ENCODE peak calls at places on chromosomes 3 and 15, in five cellular contexts. One of them, this sample, is unnamed.

GRCh38 chr3:176867681-176868663 is 329.3 kb downstream of the TBL1XR1 start:
- DNase-seq in tibial nerve: no peak
- DNase-seq in adrenal gland: no peak
- DNase-seq in lower lobe of right lung: peak; percentile 52
- DNase-seq in neural progenitor cell: no peak
- DNase-seq in this sample: no peak

GRCh38 chr15:40471105-40471777 is 457 bp downstream of the CHST14 start:
- DNase-seq in adrenal gland: peak; percentile 40
- DNase-seq in tibial nerve: peak; percentile 12
- DNase-seq in lower lobe of right lung: no peak
- DNase-seq in neural progenitor cell: peak; percentile 74
- DNase-seq in this sample: no peak

GRCh38 chr3:77325702-77326101 is 285.8 kb downstream of the ROBO2 start:
- DNase-seq in tibial nerve: no peak
- DNase-seq in lower lobe of right lung: no peak
- DNase-seq in adrenal gland: no peak
- DNase-seq in neural progenitor cell: no peak
- DNase-seq in this sample: no peak

GRCh38 chr3:13149331-13150203 is 76.3 kb upstream of the IQSEC1 start:
- DNase-seq in lower lobe of right lung: no peak
- DNase-seq in tibial nerve: no peak
- DNase-seq in adrenal gland: no peak
- DNase-seq in neural progenitor cell: no peak
- DNase-seq in this sample: no peak

GRCh38 chr3:182364323-182364722 is 429.0 kb upstream of the ATP11B start:
- DNase-seq in tibial nerve: peak; percentile 6
- DNase-seq in neural progenitor cell: no peak
- DNase-seq in adrenal gland: no peak
- DNase-seq in lower lobe of right lung: no peak
- DNase-seq in this sample: no peak

GRCh38 chr15:45550436-45550835 is 27.9 kb upstream of the SLC30A4 start:
- DNase-seq in lower lobe of right lung: no peak
- DNase-seq in neural progenitor cell: no peak
- DNase-seq in adrenal gland: no peak
- DNase-seq in tibial nerve: no peak
- DNase-seq in this sample: no peak

GRCh38 chr15:40055576-40056293 is 16.8 kb upstream of the SRP14 start:
- DNase-seq in adrenal gland: no peak
- DNase-seq in neural progenitor cell: no peak
- DNase-seq in tibial nerve: no peak
- DNase-seq in lower lobe of right lung: no peak
- DNase-seq in this sample: no peak

GRCh38 chr3:152156880-152157279 is 111.8 kb upstream of the MBNL1 start:
- DNase-seq in adrenal gland: no peak
- DNase-seq in tibial nerve: no peak
- DNase-seq in lower lobe of right lung: no peak
- DNase-seq in neural progenitor cell: no peak
- DNase-seq in this sample: no peak

GRCh38 chr3:76585794-76586392 is 454.0 kb upstream of the ROBO2 start:
- DNase-seq in tibial nerve: no peak
- DNase-seq in neural progenitor cell: peak; percentile 14
- DNase-seq in lower lobe of right lung: no peak
- DNase-seq in adrenal gland: no peak
- DNase-seq in this sample: no peak

GRCh38 chr3:151864423-151865101 is 8.9 kb upstream of the SUCNR1 start:
- DNase-seq in lower lobe of right lung: no peak
- DNase-seq in neural progenitor cell: no peak
- DNase-seq in adrenal gland: no peak
- DNase-seq in tibial nerve: no peak
- DNase-seq in this sample: peak; percentile 46

GRCh38 chr15:53305554-53305953 is 453.9 kb downstream of the WDR72 start:
- DNase-seq in adrenal gland: no peak
- DNase-seq in lower lobe of right lung: no peak
- DNase-seq in neural progenitor cell: no peak
- DNase-seq in tibial nerve: no peak
- DNase-seq in this sample: no peak

GRCh38 chr15:99142562-99142961 is 37.7 kb downstream of the SYNM start:
- DNase-seq in lower lobe of right lung: no peak
- DNase-seq in tibial nerve: no peak
- DNase-seq in adrenal gland: no peak
- DNase-seq in neural progenitor cell: no peak
- DNase-seq in this sample: no peak
- H3K4me3 ChIP-seq in lower lobe of right lung: no peak overlapping the region
- H3K4me3 ChIP-seq in tibial nerve: no peak overlapping the region
- H3K4me3 ChIP-seq in adrenal gland: no peak overlapping the region
- H3K4me3 ChIP-seq in neural progenitor cell: peak overlapping the region; percentile 24
- H3K4me3 ChIP-seq in this sample: no peak overlapping the region

GRCh38 chr3:58214484-58215316 is 3.9 kb upstream of the DNASE1L3 start:
- DNase-seq in adrenal gland: peak; percentile 18
- DNase-seq in neural progenitor cell: no peak
- DNase-seq in lower lobe of right lung: peak; percentile 58
- DNase-seq in tibial nerve: no peak
- DNase-seq in this sample: no peak

GRCh38 chr3:58215317-58216025 is 4.7 kb upstream of the DNASE1L3 start:
- DNase-seq in adrenal gland: no peak
- DNase-seq in tibial nerve: no peak
- DNase-seq in neural progenitor cell: no peak
- DNase-seq in lower lobe of right lung: no peak
- DNase-seq in this sample: no peak

GRCh38 chr3:58216496-58217197 is 5.9 kb upstream of the DNASE1L3 start:
- DNase-seq in neural progenitor cell: peak; percentile 66
- DNase-seq in tibial nerve: no peak
- DNase-seq in lower lobe of right lung: no peak
- DNase-seq in adrenal gland: no peak
- DNase-seq in this sample: no peak

GRCh38 chr3:58218904-58219303 is 8.1 kb upstream of the DNASE1L3 start:
- DNase-seq in neural progenitor cell: no peak
- DNase-seq in tibial nerve: no peak
- DNase-seq in lower lobe of right lung: no peak
- DNase-seq in adrenal gland: no peak
- DNase-seq in this sample: no peak

GRCh38 chr3:58217209-58217811 is 6.5 kb upstream of the DNASE1L3 start:
- DNase-seq in tibial nerve: peak; percentile 63
- DNase-seq in adrenal gland: peak; percentile 78
- DNase-seq in neural progenitor cell: peak; percentile 90
- DNase-seq in lower lobe of right lung: peak; percentile 86
- DNase-seq in this sample: peak; percentile 34
- H3K4me3 ChIP-seq in tibial nerve: no peak overlapping the region
- H3K4me3 ChIP-seq in adrenal gland: no peak overlapping the region
- H3K4me3 ChIP-seq in neural progenitor cell: no peak overlapping the region
- H3K4me3 ChIP-seq in lower lobe of right lung: no peak overlapping the region
- H3K4me3 ChIP-seq in this sample: no peak overlapping the region

GRCh38 chr3:46112984-46113383 is 85.7 kb upstream of the XCR1 start:
- DNase-seq in neural progenitor cell: no peak
- DNase-seq in tibial nerve: no peak
- DNase-seq in adrenal gland: no peak
- DNase-seq in lower lobe of right lung: no peak
- DNase-seq in this sample: no peak

GRCh38 chr3:46110701-46111493 is 83.6 kb upstream of the XCR1 start:
- DNase-seq in lower lobe of right lung: no peak
- DNase-seq in adrenal gland: peak; percentile 76
- DNase-seq in neural progenitor cell: no peak
- DNase-seq in tibial nerve: peak; percentile 32
- DNase-seq in this sample: peak; percentile 99

GRCh38 chr3:46112296-46112695 is 85.0 kb upstream of the XCR1 start:
- DNase-seq in lower lobe of right lung: no peak
- DNase-seq in tibial nerve: no peak
- DNase-seq in neural progenitor cell: no peak
- DNase-seq in adrenal gland: no peak
- DNase-seq in this sample: no peak

GRCh38 chr3:46107682-46108081 is 80.4 kb upstream of the XCR1 start:
- DNase-seq in adrenal gland: no peak
- DNase-seq in tibial nerve: no peak
- DNase-seq in lower lobe of right lung: no peak
- DNase-seq in neural progenitor cell: no peak
- DNase-seq in this sample: no peak

GRCh38 chr3:46109635-46110005 is 82.3 kb upstream of the XCR1 start:
- DNase-seq in tibial nerve: no peak
- DNase-seq in lower lobe of right lung: no peak
- DNase-seq in neural progenitor cell: no peak
- DNase-seq in adrenal gland: no peak
- DNase-seq in this sample: no peak
- H3K4me3 ChIP-seq in tibial nerve: no peak overlapping the region
- H3K4me3 ChIP-seq in lower lobe of right lung: no peak overlapping the region
- H3K4me3 ChIP-seq in neural progenitor cell: no peak overlapping the region
- H3K4me3 ChIP-seq in adrenal gland: no peak overlapping the region
- H3K4me3 ChIP-seq in this sample: no peak overlapping the region

GRCh38 chr3:170734043-170734736 is 135.8 kb downstream of the RPL22L1 start:
- DNase-seq in neural progenitor cell: peak; percentile 3
- DNase-seq in adrenal gland: no peak
- DNase-seq in tibial nerve: no peak
- DNase-seq in lower lobe of right lung: no peak
- DNase-seq in this sample: no peak

GRCh38 chr3:170737763-170738162 is 132.2 kb downstream of the RPL22L1 start:
- DNase-seq in tibial nerve: no peak
- DNase-seq in neural progenitor cell: no peak
- DNase-seq in lower lobe of right lung: no peak
- DNase-seq in adrenal gland: no peak
- DNase-seq in this sample: no peak

GRCh38 chr3:170738756-170739155 is 131.2 kb downstream of the RPL22L1 start:
- DNase-seq in adrenal gland: no peak
- DNase-seq in tibial nerve: no peak
- DNase-seq in neural progenitor cell: no peak
- DNase-seq in lower lobe of right lung: no peak
- DNase-seq in this sample: no peak

GRCh38 chr3:170734737-170735070 is 135.3 kb downstream of the RPL22L1 start:
- DNase-seq in tibial nerve: no peak
- DNase-seq in lower lobe of right lung: no peak
- DNase-seq in adrenal gland: no peak
- DNase-seq in neural progenitor cell: no peak
- DNase-seq in this sample: no peak

GRCh38 chr3:170735821-170736220 is 134.2 kb downstream of the RPL22L1 start:
- DNase-seq in tibial nerve: no peak
- DNase-seq in adrenal gland: no peak
- DNase-seq in lower lobe of right lung: no peak
- DNase-seq in neural progenitor cell: no peak
- DNase-seq in this sample: no peak
- H3K4me3 ChIP-seq in tibial nerve: no peak overlapping the region
- H3K4me3 ChIP-seq in adrenal gland: no peak overlapping the region
- H3K4me3 ChIP-seq in lower lobe of right lung: no peak overlapping the region
- H3K4me3 ChIP-seq in neural progenitor cell: no peak overlapping the region
- H3K4me3 ChIP-seq in this sample: no peak overlapping the region

DNA sequence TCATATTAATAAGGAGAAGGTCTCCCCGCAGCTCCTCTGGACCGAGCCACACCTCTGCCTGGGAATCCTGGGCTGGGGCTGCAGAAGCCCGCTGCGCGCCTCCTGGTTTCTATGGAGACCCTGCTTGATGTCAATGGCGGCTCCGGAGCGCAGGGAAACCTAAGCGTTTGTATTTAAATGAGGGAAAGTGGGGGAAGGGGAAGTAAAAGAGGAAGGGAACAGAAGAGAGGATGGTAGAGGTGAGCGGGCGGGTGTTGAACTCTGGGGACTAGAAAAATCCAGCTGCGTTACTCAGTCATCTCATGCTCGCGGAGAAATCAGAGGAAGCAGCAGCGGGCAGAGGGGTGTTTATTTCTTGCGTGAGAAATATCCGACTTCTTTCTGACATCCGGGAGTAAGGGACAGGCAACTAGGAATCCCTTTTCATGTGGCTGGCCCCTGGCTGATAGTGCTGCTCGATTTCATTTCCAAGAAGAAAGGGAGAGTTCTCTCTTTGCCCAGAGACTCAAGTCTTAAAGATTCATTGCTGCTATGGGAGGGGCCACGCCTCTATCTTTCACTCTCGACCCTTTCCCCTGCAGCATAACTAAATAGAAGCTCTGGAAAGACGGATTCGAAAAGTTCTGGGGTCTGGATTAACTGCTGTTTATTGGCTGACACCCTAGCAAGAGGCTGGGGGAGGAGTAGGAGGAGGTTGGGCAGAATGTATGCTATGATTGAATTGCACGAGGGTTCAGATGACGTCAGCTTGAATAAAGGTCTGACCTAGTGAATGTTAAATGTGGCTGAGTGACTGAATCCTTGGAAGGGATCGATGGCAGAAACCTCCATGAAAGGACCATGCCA is 110.5 kb upstream of the GAP43 start:
- DNase-seq in tibial nerve: no peak
- DNase-seq in neural progenitor cell: peak; percentile 91
- DNase-seq in adrenal gland: peak; percentile 12
- DNase-seq in lower lobe of right lung: peak; percentile 48
- DNase-seq in this sample: peak; percentile 51
- H3K4me3 ChIP-seq in tibial nerve: peak overlapping the region; percentile 54
- H3K4me3 ChIP-seq in neural progenitor cell: peak overlapping the region; percentile 59
- H3K4me3 ChIP-seq in adrenal gland: peak overlapping the region; percentile 60
- H3K4me3 ChIP-seq in lower lobe of right lung: peak overlapping the region; percentile 54
- H3K4me3 ChIP-seq in this sample: peak overlapping the region; percentile 58

GRCh38 chr3:90007786-90008499 is 900.5 kb downstream of the EPHA3 start:
- DNase-seq in adrenal gland: no peak
- DNase-seq in neural progenitor cell: no peak
- DNase-seq in lower lobe of right lung: no peak
- DNase-seq in tibial nerve: peak; percentile 9
- DNase-seq in this sample: no peak
- H3K4me3 ChIP-seq in adrenal gland: no peak overlapping the region
- H3K4me3 ChIP-seq in neural progenitor cell: no peak overlapping the region
- H3K4me3 ChIP-seq in lower lobe of right lung: no peak overlapping the region
- H3K4me3 ChIP-seq in tibial nerve: no peak overlapping the region
- H3K4me3 ChIP-seq in this sample: no peak overlapping the region

This sample was measured in retinal pigment epithelial cell.